ENCODE peak calls at places on chromosomes 6 and 20, in ten cellular contexts. E is iPS DF 6.9; D is activated CD4-positive, alpha-beta T cell treated with anti-CD3 and anti-CD28 coated beads, Interleukin-2, amount 50 U/mL, for 24 hours; W is cardiac fibroblast; H is neural progenitor cell; L is T-helper 22 cell; S is stimulated activated CD4-positive, alpha-beta T cell treated with anti-CD3 and anti-CD28 coated beads, Interleukin-1b, Interleukin-23, amount 100 ng/mL, for 1 hour; Y is D341Med; N is fibroblast of mammary gland; G is HTR-8/SVneo. C is an unnamed sample.
A peak's percentile ranks its signal among the peaks of the same experiment; 100 is the strongest.

GRCh38 chr6:108947114-108947854 is 99.1 kb downstream of the ARMC2 start:
- DNase-seq in D (no peak), E (no peak), W (peak; percentile 90), S (no peak), N (peak; percentile 94), L (no peak), Y (no peak), G (no peak), H (no peak), C (no peak)

GRCh38 chr20:3729811-3730550 is 2.5 kb upstream of the HSPA12B start:
- DNase-seq in G (no peak), N (no peak), Y (no peak), S (no peak), D (no peak), H (no peak), W (no peak), E (no peak), L (no peak), C (no peak)

GRCh38 chr6:41896280-41896679 is 1.1 kb upstream of the USP49 start:
- DNase-seq in E (no peak), H (no peak), Y (no peak), N (no peak), S (no peak), G (no peak), D (no peak), L (no peak), W (no peak), C (no peak)

GRCh38 chr6:138785980-138786379 is 9.9 kb upstream of the ECT2L start:
- DNase-seq in D (no peak), H (no peak), G (no peak), L (no peak), N (no peak), W (peak; percentile 26), S (no peak), E (no peak), Y (no peak), C (no peak)

GRCh38 chr6:72966628-72967280 is 258.5 kb downstream of the KHDC1L start:
- DNase-seq in G (no peak), N (peak; percentile 51), D (no peak), S (no peak), W (peak; percentile 48), Y (no peak), L (no peak), H (no peak), E (no peak), C (no peak)

GRCh38 chr6:52373294-52373693 is 11.3 kb downstream of the PAQR8 start:
- DNase-seq in L (no peak), S (no peak), W (no peak), N (no peak), H (peak; percentile 65), G (no peak), E (no peak), Y (no peak), D (no peak), C (no peak)

GRCh38 chr20:51339721-51340450 is 202.6 kb downstream of the NFATC2 start:
- DNase-seq in N (no peak), Y (no peak), D (no peak), W (no peak), G (no peak), S (no peak), L (no peak), E (no peak), H (no peak), C (no peak)

GRCh38 chr6:3297909-3298308 is 39.2 kb downstream of the PSMG4 start:
- DNase-seq in L (no peak), G (no peak), S (no peak), E (no peak), N (no peak), H (no peak), W (no peak), D (no peak), Y (no peak), C (no peak)

GRCh38 chr6:10618409-10618808 is 76.0 kb downstream of the C6orf52 start:
- DNase-seq in E (no peak), H (no peak), L (no peak), D (no peak), W (no peak), S (no peak), Y (no peak), N (no peak), G (no peak), C (no peak)

GRCh38 chr20:63382551-63383300 is 21.6 kb upstream of the CHRNA4 start:
- DNase-seq in Y (no peak), W (no peak), G (no peak), E (no peak), S (no peak), H (no peak), N (no peak), L (no peak), D (no peak), C (no peak)

GRCh38 chr20:54197621-54198604 is 10.0 kb upstream of the PFDN4 start:
- DNase-seq in W (peak; percentile 76), D (no peak), G (peak; percentile 83), Y (no peak), E (no peak), L (no peak), N (peak; percentile 74), S (no peak), H (peak; percentile 43), C (no peak)

GRCh38 chr6:23245559-23245958 is 676.2 kb downstream of the HDGFL1 start:
- DNase-seq in D (no peak), Y (no peak), S (no peak), N (peak; percentile 85), H (no peak), L (no peak), G (no peak), E (no peak), W (peak; percentile 3), C (no peak)

GRCh38 chr6:1744543-1744942 is 134.8 kb downstream of the FOXC1 start:
- DNase-seq in G (no peak), H (no peak), W (no peak), N (no peak), Y (no peak), E (no peak), S (no peak), L (no peak), D (no peak), C (no peak)

GRCh38 chr20:41232971-41233926 is 84.3 kb downstream of the ZHX3 start:
- DNase-seq in W (peak; percentile 82), S (no peak), Y (no peak), E (no peak), G (peak; percentile 41), D (no peak), L (no peak), N (peak; percentile 97), H (no peak), C (no peak)

GRCh38 chr6:30591008-30591407 is 19.8 kb downstream of the ABCF1 start:
- DNase-seq in G (no peak), S (no peak), D (no peak), E (no peak), N (peak; percentile 72), W (peak; percentile 66), H (no peak), Y (no peak), L (no peak), C (no peak)

GRCh38 chr6:154751020-154751800 is 18.0 kb downstream of the SCAF8 start:
- DNase-seq in D (no peak), W (no peak), L (no peak), Y (no peak), E (no peak), N (no peak), H (no peak), G (no peak), S (no peak), C (no peak)

GRCh38 chr20:53939554-53940355 is 130.6 kb downstream of the BCAS1 start:
- DNase-seq in W (peak; percentile 98), L (no peak), N (peak; percentile 95), S (peak; percentile 39), G (peak; percentile 97), E (peak; percentile 91), D (peak; percentile 63), Y (peak; percentile 80), H (peak; percentile 93), C (peak; percentile 94)

GRCh38 chr20:25273046-25273445 is 25.2 kb downstream of the PYGB start:
- DNase-seq in D (no peak), E (no peak), H (no peak), W (no peak), G (no peak), L (no peak), Y (peak; percentile 65), N (no peak), S (no peak), C (no peak)

GRCh38 chr6:7479801-7480266 is 61.6 kb upstream of the DSP start:
- DNase-seq in S (no peak), W (peak; percentile 83), G (peak; percentile 40), N (peak; percentile 79), L (no peak), D (no peak), Y (no peak), H (no peak), E (no peak), C (no peak)

GRCh38 chr6:118206221-118206620 is 299.2 kb downstream of the SLC35F1 start:
- DNase-seq in L (no peak), D (no peak), N (no peak), H (no peak), E (no peak), W (no peak), S (no peak), Y (no peak), G (no peak), C (no peak)

GRCh38 chr6:115891704-115892225 is 168.9 kb downstream of the FRK start:
- DNase-seq in L (no peak), H (no peak), D (no peak), N (no peak), W (no peak), E (no peak), Y (no peak), S (no peak), G (no peak), C (no peak)

GRCh38 chr6:40326689-40327404 is 260.3 kb downstream of the LRFN2 start:
- DNase-seq in G (no peak), Y (no peak), S (no peak), H (no peak), E (no peak), W (no peak), L (no peak), N (no peak), D (no peak), C (no peak)

GRCh38 chr6:36757206-36757605 is 59.6 kb downstream of the RAB44 start:
- DNase-seq in H (no peak), S (no peak), G (no peak), Y (no peak), E (no peak), D (no peak), W (no peak), N (no peak), L (peak; percentile 21), C (no peak)

GRCh38 chr20:34997774-34998173 is 42.1 kb downstream of the MYH7B start:
- DNase-seq in Y (no peak), H (no peak), S (no peak), E (no peak), W (no peak), N (no peak), D (no peak), L (no peak), G (no peak), C (no peak)